ENCODE peak calls at places on chromosomes 3 and 15, in eight cellular contexts. G is cardiac muscle cell, A is left lung, H is tibial artery, M is Peyer's patch, C is OCI-LY7, I is hepatocyte, K is astrocyte. V is an unnamed sample. For H3K9me3 and H3K4me1, the result is how much of the 10 kb centered on the place peaks cover.

GRCh38 chr15:60975951-60976350 is 253.2 kb downstream of the RORA start:
- DNase-seq in I (no peak), G (no peak), K (no peak), M (no peak), A (no peak), C (no peak), H (no peak), V (no peak)

GRCh38 chr3:9791790-9792404 is 376 bp downstream of the TADA3 start:
- DNase-seq in C (no peak), A (no peak), M (no peak), H (no peak), G (no peak), I (no peak), K (no peak), V (no peak)

GRCh38 chr3:132606085-132606484 is 9.0 kb downstream of the ACKR4 start:
- DNase-seq in G (no peak), A (no peak), H (no peak), I (no peak), K (peak), M (no peak), C (no peak), V (no peak)

GRCh38 chr15:70478251-70478990 is 284.9 kb downstream of the UACA start:
- DNase-seq in G (no peak), M (peak), K (no peak), H (peak), C (peak), A (no peak), I (no peak), V (no peak)

GRCh38 chr3:59444293-59444671 is 394.5 kb upstream of the CFAP20DC start:
- DNase-seq in I (no peak), K (no peak), A (no peak), H (no peak), G (no peak), M (no peak), C (no peak), V (no peak)

GRCh38 chr3:160948273-160948672 is 156.9 kb downstream of the B3GALNT1 start:
- DNase-seq in H (no peak), G (no peak), M (no peak), C (no peak), A (no peak), K (no peak), I (peak), V (no peak)

GRCh38 chr3:33826688-33827087 is 28.3 kb downstream of the PDCD6IP start:
- DNase-seq in G (no peak), A (no peak), M (no peak), K (peak), C (no peak), I (no peak), H (no peak), V (no peak)

GRCh38 chr3:149502438-149502837 is 27.9 kb downstream of the TM4SF4 start:
- DNase-seq in H (no peak), G (no peak), K (no peak), I (no peak), A (no peak), C (no peak), M (no peak), V (no peak)

GRCh38 chr15:64930778-64931240 is 19.1 kb downstream of the ANKDD1A start:
- DNase-seq in K (peak), I (no peak), C (no peak), M (peak), A (no peak), G (no peak), H (no peak), V (no peak)

GRCh38 chr3:110526732-110527727 is 544.6 kb upstream of the NECTIN3 start:
- DNase-seq in G (no peak), K (peak), M (no peak), C (no peak), H (no peak), I (peak), A (no peak), V (no peak)

GRCh38 chr15:66670698-66671580 is 31.1 kb upstream of the SMAD6 start:
- DNase-seq in C (peak), M (peak), H (no peak), I (peak), A (peak), K (no peak), G (no peak), V (no peak)

GRCh38 chr15:77782691-77783090 is 150.0 kb upstream of the LINGO1 start:
- DNase-seq in G (no peak), H (no peak), A (no peak), K (no peak), I (no peak), C (no peak), M (no peak), V (no peak)

GRCh38 chr15:23566070-23567050 is 886 bp downstream of the MKRN3 start:
- DNase-seq in M (no peak), K (peak), H (no peak), A (no peak), I (no peak), G (no peak), C (no peak), V (no peak)

GRCh38 chr3:154778057-154778456 is 302.1 kb upstream of the MME start:
- DNase-seq in G (no peak), I (no peak), C (no peak), A (no peak), K (no peak), M (no peak), H (no peak), V (no peak)

GRCh38 chr3:87732294-87732693 is 326.5 kb downstream of the CGGBP1 start:
- DNase-seq in C (no peak), M (no peak), G (no peak), I (no peak), A (no peak), K (no peak), H (no peak), V (no peak)

GRCh38 chr3:87727783-87728182 is 331.0 kb downstream of the CGGBP1 start:
- DNase-seq in H (no peak), C (no peak), K (no peak), A (no peak), G (no peak), M (no peak), I (no peak), V (no peak)
- H3K9me3 ChIP-seq in H (under half), C (under half), K (under half), A (under half), G (under half), M (under half), I (under half), V (under half)

DNA sequence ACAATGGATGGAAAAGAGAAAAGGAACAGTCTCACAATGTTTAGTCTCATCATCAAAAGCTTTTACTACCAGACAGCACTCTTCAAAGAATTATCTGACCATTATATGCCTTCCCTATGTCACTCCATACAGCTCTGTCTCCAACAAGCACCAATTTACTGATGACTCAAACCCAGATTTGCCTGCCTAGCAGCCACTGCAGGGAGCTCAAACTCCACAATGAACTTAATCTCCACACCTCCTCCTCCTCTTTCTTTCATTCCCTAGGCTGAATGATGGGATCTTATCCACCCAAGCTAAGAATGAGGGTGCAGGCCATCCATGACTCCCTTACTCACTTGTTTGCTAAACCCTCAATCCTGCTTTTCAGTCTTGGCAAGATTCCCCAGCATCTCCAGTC is 45.5 kb downstream of the NBEAL2 start:
- DNase-seq in K (peak), G (no peak), C (no peak), M (no peak), H (no peak), A (no peak), I (no peak), V (no peak)
- TF ChIP-seq CTCF in K (no peak), G (no peak), C (no peak), M (no peak), H (no peak), A (no peak), I (no peak), V (no peak)

GRCh38 chr3:61804782-61805181 is 243.4 kb downstream of the PTPRG start:
- DNase-seq in C (no peak), I (no peak), A (no peak), H (no peak), M (no peak), K (no peak), G (no peak), V (no peak)
- H3K4me1 ChIP-seq in C (under half), I (under half), A (under half), H (half or more), M (under half), K (under half), G (half or more), V (half or more)

DNA sequence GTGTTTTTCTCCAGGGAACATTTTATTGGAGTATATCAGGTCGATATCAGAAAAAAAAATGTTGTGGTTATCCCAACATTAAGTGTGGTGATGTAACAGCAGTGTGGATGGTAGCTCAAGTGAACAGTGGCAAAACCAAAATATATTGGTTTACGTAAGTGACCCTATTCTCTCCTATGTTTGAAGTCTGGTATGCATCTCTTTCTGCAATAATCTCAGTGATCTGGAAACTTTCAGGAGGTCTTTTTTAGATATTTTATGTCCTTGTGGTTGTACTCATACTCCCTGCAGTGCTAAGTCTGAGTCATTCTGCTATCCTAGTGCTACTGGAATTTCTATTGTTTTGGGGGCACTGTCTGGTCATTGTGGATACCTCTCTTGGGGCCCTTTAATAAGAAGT is 137.9 kb downstream of the SNRPN start:
- DNase-seq in M (no peak), G (no peak), K (peak), I (no peak), H (no peak), A (no peak), C (no peak), V (no peak)
- H3K9me3 ChIP-seq in M (under half), G (under half), K (under half), I (under half), H (half or more), A (half or more), C (under half), V (half or more)

DNA sequence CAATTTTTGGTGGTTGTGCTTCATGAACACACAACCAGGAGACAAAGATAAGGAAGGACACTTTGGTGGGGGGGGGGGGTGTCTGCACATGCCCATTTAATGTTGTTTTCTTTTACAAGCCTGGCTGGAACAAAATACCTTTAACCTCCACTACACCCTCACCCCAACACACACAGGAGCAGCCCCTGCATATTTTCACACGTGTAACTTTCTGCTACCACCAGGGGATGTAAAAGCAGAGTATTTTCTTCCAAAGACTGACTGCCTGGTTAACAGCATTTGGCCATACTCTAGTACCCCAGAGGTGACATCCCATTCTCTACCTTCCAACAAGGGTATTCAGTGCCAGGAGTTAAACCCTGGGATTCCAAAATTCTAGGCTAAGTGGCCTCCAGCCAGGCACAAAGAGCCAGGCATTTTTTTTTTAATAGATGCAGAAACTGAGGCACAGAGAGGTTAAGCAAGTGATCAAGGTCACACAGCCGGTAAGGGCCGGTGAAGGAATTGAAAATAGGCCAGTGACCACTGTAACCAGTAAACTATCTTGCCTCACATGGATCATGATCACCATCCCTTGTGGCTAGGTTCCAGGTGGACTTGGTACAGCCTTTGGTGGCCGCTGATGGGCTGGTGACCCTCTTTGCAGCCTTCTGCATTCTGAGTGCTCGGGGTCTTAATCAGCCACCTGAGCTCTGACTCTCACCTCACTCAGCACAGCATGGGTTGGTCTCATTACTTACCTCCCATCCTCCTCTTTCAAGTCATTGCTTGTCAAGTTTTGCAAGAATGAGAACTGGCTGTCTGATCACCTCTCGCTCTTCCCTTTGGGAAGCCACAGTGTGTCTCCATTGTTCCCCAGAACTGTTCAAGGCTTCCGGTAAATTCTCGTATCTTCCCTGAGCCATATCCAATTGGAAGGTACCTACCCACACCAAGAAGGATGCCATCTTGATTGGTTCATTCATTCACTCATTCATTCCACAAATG is 20.4 kb downstream of the MAGI1 start:
- DNase-seq in H (no peak), M (no peak), C (no peak), A (no peak), G (no peak), K (no peak), I (no peak), V (no peak)
- TF ChIP-seq CTCF in H (no peak), M (no peak), C (no peak), A (no peak), G (no peak), K (no peak), I (no peak), V (no peak)

GRCh38 chr3:28345690-28346089 is 2.8 kb upstream of the ZCWPW2 start:
- DNase-seq in H (no peak), M (no peak), I (no peak), C (no peak), G (no peak), A (no peak), K (no peak), V (no peak)
- H3K4me1 ChIP-seq in H (under half), M (under half), I (under half), C (under half), G (under half), A (half or more), K (under half), V (under half)

V was measured in psoas muscle.